ENCODE peak calls at places on chromosomes 11 and 22, in six cellular contexts. V is sigmoid colon; I is keratinocyte; S is A549; W is naive thymus-derived CD4-positive, alpha-beta T cell; P is psoas muscle. A is an unnamed sample.
A peak's percentile ranks its signal among the peaks of the same experiment; 100 is the strongest.

GRCh38 chr11:12792590-12792989 is 118.4 kb downstream of the TEAD1 start:
- DNase-seq in S (no peak), P (no peak), V (no peak), W (no peak), I (no peak), A (peak; percentile 34)

GRCh38 chr22:23068832-23069385 is 1.4 kb upstream of the GNAZ start:
- DNase-seq in S (no peak), V (peak; percentile 59), P (no peak), I (no peak), W (no peak), A (no peak)

GRCh38 chr11:95065336-95065735 is 1.4 kb upstream of the SRSF8 start:
- DNase-seq in I (no peak), W (no peak), V (no peak), P (no peak), S (no peak), A (no peak)

GRCh38 chr11:62689421-62690183 is at the start of gene LRRN4CL:
- DNase-seq in W (no peak), I (no peak), S (no peak), P (peak; percentile 90), V (peak; percentile 97), A (peak; percentile 98)

GRCh38 chr11:17734986-17735822 is 623 bp downstream of the KCNC1 start:
- DNase-seq in P (peak; percentile 73), V (peak; percentile 77), I (no peak), W (no peak), S (peak; percentile 56), A (no peak)

GRCh38 chr22:48378673-48379072 is 1449.0 kb downstream of the BRD1 start:
- DNase-seq in V (peak; percentile 41), S (no peak), W (no peak), I (no peak), P (no peak), A (peak; percentile 72)

GRCh38 chr22:25030636-25031035 is 78.1 kb downstream of the KIAA1671 start:
- DNase-seq in W (no peak), S (no peak), P (peak; percentile 21), I (no peak), V (no peak), A (no peak)

GRCh38 chr22:30717952-30718351 is 23.3 kb downstream of the OSBP2 start:
- DNase-seq in I (no peak), P (no peak), V (no peak), W (no peak), S (no peak), A (no peak)

GRCh38 chr11:8732748-8733241 is 50.2 kb downstream of the RPL27A start:
- DNase-seq in S (no peak), V (peak; percentile 89), W (no peak), I (no peak), P (peak; percentile 82), A (no peak)

GRCh38 chr22:19451570-19451969 is 4.1 kb upstream of the C22orf39 start:
- DNase-seq in P (no peak), V (no peak), S (no peak), W (no peak), I (no peak), A (no peak)

GRCh38 chr11:74312321-74312720 is 881 bp upstream of the P4HA3 start:
- DNase-seq in S (no peak), P (no peak), W (no peak), V (no peak), I (no peak), A (no peak)

GRCh38 chr11:69166186-69167115 is 10.7 kb downstream of the SMIM38 start:
- DNase-seq in P (no peak), I (peak; percentile 26), V (no peak), S (peak; percentile 89), W (no peak), A (no peak)

GRCh38 chr11:3873712-3874349 is 18.4 kb downstream of the STIM1 start:
- DNase-seq in P (no peak), V (no peak), W (no peak), I (no peak), S (no peak), A (no peak)

GRCh38 chr11:13011366-13012036 is 2.4 kb downstream of the RASSF10 start:
- DNase-seq in I (no peak), W (no peak), V (no peak), P (no peak), S (no peak), A (no peak)

GRCh38 chr22:18065256-18065655 is 12.5 kb upstream of the PEX26 start:
- DNase-seq in V (no peak), P (no peak), I (no peak), W (no peak), S (no peak), A (no peak)

GRCh38 chr11:116396332-116396731 is 376.5 kb downstream of the BUD13 start:
- DNase-seq in P (no peak), S (no peak), V (no peak), W (no peak), I (no peak), A (no peak)
- H3K4me1 ChIP-seq in P (no peaks in the 10 kb centered on the region), S (no peaks in the 10 kb centered on the region), V (peaks cover 18% of the 10 kb centered on the region), W (no peaks in the 10 kb centered on the region), I (peaks cover 4% of the 10 kb centered on the region), A (no peaks in the 10 kb centered on the region)

GRCh38 chr22:46734830-46735453 is 3.1 kb downstream of the CERK start:
- DNase-seq in P (no peak), I (no peak), V (no peak), W (peak; percentile 62), S (no peak), A (no peak)

GRCh38 chr22:46730568-46731245 is 7.3 kb downstream of the CERK start:
- DNase-seq in I (no peak), P (no peak), W (no peak), S (no peak), V (no peak), A (no peak)

GRCh38 chr22:46731246-46732040 is 6.6 kb downstream of the CERK start:
- DNase-seq in I (no peak), P (peak; percentile 58), V (no peak), S (no peak), W (no peak), A (no peak)

GRCh38 chr22:46732513-46732912 is 5.5 kb downstream of the CERK start:
- DNase-seq in V (no peak), P (no peak), W (no peak), I (no peak), S (no peak), A (peak; percentile 77)

DNA sequence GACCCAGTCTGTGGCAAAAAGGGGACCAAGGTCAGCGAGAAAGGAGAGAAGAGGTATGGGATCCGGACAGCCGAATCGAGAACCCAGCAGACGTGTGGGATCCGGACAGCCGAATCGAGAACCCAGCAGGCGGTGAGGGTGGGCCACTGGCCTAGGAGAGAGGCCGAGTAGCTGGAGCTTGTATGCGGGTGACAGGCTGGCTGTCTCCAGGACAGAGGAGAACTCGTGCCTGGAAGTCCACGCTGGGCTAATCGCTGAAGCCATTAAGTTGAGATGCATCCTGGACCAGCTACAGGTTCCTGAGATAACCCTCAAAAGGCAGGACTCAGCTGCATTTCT is 6.0 kb downstream of the CERK start:
- DNase-seq in V (no peak), S (no peak), I (no peak), P (no peak), W (no peak), A (no peak)
- H3K4me1 ChIP-seq in V (peaks cover 88% of the 10 kb centered on the region), S (peaks cover 10% of the 10 kb centered on the region), I (peaks cover 27% of the 10 kb centered on the region), P (peaks cover 70% of the 10 kb centered on the region), W (peaks cover 46% of the 10 kb centered on the region), A (peaks cover 74% of the 10 kb centered on the region)

GRCh38 chr11:67283490-67283963 is 5.6 kb upstream of the ANKRD13D start:
- DNase-seq in I (no peak), P (peak; percentile 15), V (peak; percentile 67), S (no peak), W (no peak), A (no peak)
- H3K4me1 ChIP-seq in I (peaks cover 7% of the 10 kb centered on the region), P (peaks cover 9% of the 10 kb centered on the region), V (peaks cover 22% of the 10 kb centered on the region), S (peaks cover 10% of the 10 kb centered on the region), W (peaks cover 49% of the 10 kb centered on the region), A (peaks cover 42% of the 10 kb centered on the region)

GRCh38 chr22:38259370-38259769 is 13.4 kb downstream of the TMEM184B start:
- DNase-seq in I (no peak), V (no peak), P (no peak), S (no peak), W (no peak), A (no peak)
- H3K4me1 ChIP-seq in I (peaks cover 6% of the 10 kb centered on the region), V (peaks cover 61% of the 10 kb centered on the region), P (peaks cover 73% of the 10 kb centered on the region), S (peaks cover 6% of the 10 kb centered on the region), W (no peaks in the 10 kb centered on the region), A (peaks cover 55% of the 10 kb centered on the region)

GRCh38 chr11:35179466-35180135 is 40.6 kb downstream of the CD44 start:
- DNase-seq in V (no peak), P (no peak), W (no peak), S (no peak), I (no peak), A (no peak)

GRCh38 chr11:35178067-35178805 is 39.3 kb downstream of the CD44 start:
- DNase-seq in W (no peak), V (no peak), I (no peak), S (no peak), P (no peak), A (no peak)

GRCh38 chr11:35182317-35182939 is 43.5 kb downstream of the CD44 start:
- DNase-seq in I (no peak), P (no peak), S (no peak), V (no peak), W (no peak), A (no peak)

GRCh38 chr11:35178862-35179261 is 39.9 kb downstream of the CD44 start:
- DNase-seq in W (no peak), S (no peak), P (no peak), I (no peak), V (no peak), A (no peak)

GRCh38 chr11:35180311-35181233 is 41.6 kb downstream of the CD44 start:
- DNase-seq in V (no peak), W (no peak), I (no peak), S (no peak), P (no peak), A (no peak)
- H3K4me1 ChIP-seq in V (peaks cover 47% of the 10 kb centered on the region), W (peaks cover 71% of the 10 kb centered on the region), I (peaks cover 26% of the 10 kb centered on the region), S (peaks cover 40% of the 10 kb centered on the region), P (peaks cover 9% of the 10 kb centered on the region), A (peaks cover 72% of the 10 kb centered on the region)

DNA sequence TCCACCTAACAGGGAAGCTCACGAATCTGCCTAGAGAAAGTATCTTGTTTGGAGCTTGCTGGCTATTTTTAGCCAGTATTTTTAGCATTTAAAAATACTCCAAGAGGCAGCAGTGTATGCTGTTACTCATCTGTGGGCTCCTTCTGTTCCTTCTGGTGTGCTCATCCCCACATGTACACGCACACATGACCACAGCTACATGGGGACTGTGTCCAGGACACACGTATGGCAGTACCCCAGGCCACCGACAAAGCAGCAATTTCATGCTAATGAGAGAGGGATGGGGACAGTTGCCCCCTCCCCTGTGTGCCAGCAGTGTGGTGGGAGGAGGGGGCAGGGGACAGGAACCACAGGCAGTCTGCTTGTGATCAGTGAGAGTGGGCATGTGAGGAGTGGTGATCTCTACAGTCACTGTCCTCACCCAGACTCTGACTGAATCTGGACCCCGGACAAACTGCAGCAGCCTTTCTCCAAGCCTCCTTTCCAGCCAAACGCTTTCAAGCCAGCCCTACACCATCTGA is 16.4 kb downstream of the USP2 start:
- DNase-seq in P (no peak), S (no peak), V (no peak), W (no peak), I (no peak), A (no peak)
- H3K4me1 ChIP-seq in P (peaks cover 87% of the 10 kb centered on the region), S (peaks cover 72% of the 10 kb centered on the region), V (peaks cover 86% of the 10 kb centered on the region), W (no peaks in the 10 kb centered on the region), I (peaks cover 26% of the 10 kb centered on the region), A (peaks cover 68% of the 10 kb centered on the region)

DNA sequence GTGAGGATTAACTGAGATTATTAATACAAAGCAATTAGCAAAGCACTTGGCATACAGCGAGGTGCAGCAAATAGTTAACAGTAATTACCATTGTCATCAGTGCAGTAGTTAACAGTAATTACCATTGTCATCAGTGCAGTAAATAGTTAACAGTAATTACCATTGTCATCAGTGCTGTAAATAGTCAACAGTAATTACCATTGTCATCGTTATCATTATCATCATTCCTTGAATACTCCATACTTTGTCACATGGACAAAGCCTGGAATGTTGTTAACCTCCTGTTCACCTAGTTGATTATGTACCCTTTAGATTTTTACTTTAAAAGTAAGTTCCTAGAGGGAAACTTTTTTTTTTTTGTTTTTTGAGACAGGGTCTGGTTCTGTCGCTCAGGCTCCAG is 19.5 kb upstream of the LYVE1 start:
- DNase-seq in W (no peak), I (no peak), S (no peak), V (no peak), P (no peak), A (no peak)
- H3K4me1 ChIP-seq in W (no peaks in the 10 kb centered on the region), I (peaks cover 43% of the 10 kb centered on the region), S (no peaks in the 10 kb centered on the region), V (peaks cover 60% of the 10 kb centered on the region), P (peaks cover 25% of the 10 kb centered on the region), A (peaks cover 63% of the 10 kb centered on the region)